ENCODE peak calls at places on chromosomes 2 and 18, in nine cellular contexts. One of them, this sample, is unnamed.

GRCh38 chr2:45394216-45394615 is 216.9 kb downstream of the SRBD1 start:
- DNase-seq in central memory CD8-positive, alpha-beta T cell: no peak
- DNase-seq in ecto neural progenitor cell: no peak
- DNase-seq in tibial artery: no peak
- DNase-seq in NCI-H1105: no peak
- DNase-seq in substantia nigra: no peak
- DNase-seq in GM23338: no peak
- DNase-seq in lung microvascular endothelial cell: no peak
- DNase-seq in AG08396: no peak
- DNase-seq in this sample: no peak

GRCh38 chr18:45920367-45920766 is 46.8 kb downstream of the EPG5 start:
- DNase-seq in GM23338: no peak
- DNase-seq in AG08396: peak; percentile 23
- DNase-seq in substantia nigra: peak; percentile 24
- DNase-seq in tibial artery: peak; percentile 85
- DNase-seq in ecto neural progenitor cell: no peak
- DNase-seq in NCI-H1105: peak; percentile 65
- DNase-seq in lung microvascular endothelial cell: peak; percentile 70
- DNase-seq in central memory CD8-positive, alpha-beta T cell: no peak
- DNase-seq in this sample: no peak

GRCh38 chr18:936941-937340 is 32.3 kb downstream of the ADCYAP1 start:
- DNase-seq in tibial artery: no peak
- DNase-seq in GM23338: no peak
- DNase-seq in lung microvascular endothelial cell: no peak
- DNase-seq in substantia nigra: no peak
- DNase-seq in NCI-H1105: no peak
- DNase-seq in AG08396: no peak
- DNase-seq in ecto neural progenitor cell: no peak
- DNase-seq in central memory CD8-positive, alpha-beta T cell: no peak
- DNase-seq in this sample: no peak

GRCh38 chr2:188678921-188679320 is 295.3 kb upstream of the COL3A1 start:
- DNase-seq in NCI-H1105: no peak
- DNase-seq in ecto neural progenitor cell: no peak
- DNase-seq in central memory CD8-positive, alpha-beta T cell: no peak
- DNase-seq in substantia nigra: no peak
- DNase-seq in AG08396: no peak
- DNase-seq in tibial artery: no peak
- DNase-seq in lung microvascular endothelial cell: no peak
- DNase-seq in GM23338: no peak
- DNase-seq in this sample: no peak

GRCh38 chr2:177328056-177328455 is 63.5 kb upstream of the NFE2L2 start:
- DNase-seq in tibial artery: no peak
- DNase-seq in GM23338: no peak
- DNase-seq in substantia nigra: no peak
- DNase-seq in central memory CD8-positive, alpha-beta T cell: no peak
- DNase-seq in NCI-H1105: no peak
- DNase-seq in lung microvascular endothelial cell: no peak
- DNase-seq in AG08396: no peak
- DNase-seq in ecto neural progenitor cell: no peak
- DNase-seq in this sample: no peak

GRCh38 chr2:119888673-119889072 is 124.2 kb upstream of the EPB41L5 start:
- DNase-seq in substantia nigra: no peak
- DNase-seq in AG08396: peak; percentile 14
- DNase-seq in NCI-H1105: no peak
- DNase-seq in tibial artery: no peak
- DNase-seq in lung microvascular endothelial cell: no peak
- DNase-seq in central memory CD8-positive, alpha-beta T cell: no peak
- DNase-seq in GM23338: no peak
- DNase-seq in ecto neural progenitor cell: no peak
- DNase-seq in this sample: no peak

GRCh38 chr18:55317322-55317721 is 270.7 kb downstream of the TCF4 start:
- DNase-seq in tibial artery: no peak
- DNase-seq in lung microvascular endothelial cell: no peak
- DNase-seq in central memory CD8-positive, alpha-beta T cell: no peak
- DNase-seq in AG08396: no peak
- DNase-seq in ecto neural progenitor cell: no peak
- DNase-seq in substantia nigra: no peak
- DNase-seq in GM23338: no peak
- DNase-seq in NCI-H1105: no peak
- DNase-seq in this sample: no peak

GRCh38 chr2:43508209-43508608 is 87.6 kb downstream of the THADA start:
- DNase-seq in NCI-H1105: no peak
- DNase-seq in ecto neural progenitor cell: no peak
- DNase-seq in tibial artery: no peak
- DNase-seq in central memory CD8-positive, alpha-beta T cell: no peak
- DNase-seq in substantia nigra: no peak
- DNase-seq in GM23338: no peak
- DNase-seq in AG08396: no peak
- DNase-seq in lung microvascular endothelial cell: no peak
- DNase-seq in this sample: no peak

GRCh38 chr2:232492236-232492848 is 4.7 kb upstream of the ECEL1 start:
- DNase-seq in lung microvascular endothelial cell: no peak
- DNase-seq in ecto neural progenitor cell: no peak
- DNase-seq in tibial artery: no peak
- DNase-seq in AG08396: no peak
- DNase-seq in GM23338: no peak
- DNase-seq in substantia nigra: no peak
- DNase-seq in central memory CD8-positive, alpha-beta T cell: no peak
- DNase-seq in NCI-H1105: no peak
- DNase-seq in this sample: no peak

This sample was measured in vagina.